ENCODE peak calls at places on chromosomes 16 and 17, in five cellular contexts. One of them, this sample, is unnamed.

GRCh38 chr16:57859331-57859730 is 57.0 kb upstream of the KIFC3 start:
- DNase-seq in HAP-1: peak
- DNase-seq in CD4-positive, alpha-beta T cell: no peak
- DNase-seq in T-helper 2 cell: no peak
- DNase-seq in anterior cingulate cortex: no peak
- DNase-seq in this sample: no peak

GRCh38 chr16:14957576-14958322 is 17.1 kb upstream of the PDXDC1 start:
- DNase-seq in HAP-1: no peak
- DNase-seq in CD4-positive, alpha-beta T cell: no peak
- DNase-seq in T-helper 2 cell: no peak
- DNase-seq in anterior cingulate cortex: no peak
- DNase-seq in this sample: no peak

GRCh38 chr16:11499295-11500089 is 87.2 kb downstream of the LITAF start:
- DNase-seq in HAP-1: no peak
- DNase-seq in CD4-positive, alpha-beta T cell: no peak
- DNase-seq in T-helper 2 cell: no peak
- DNase-seq in anterior cingulate cortex: no peak
- DNase-seq in this sample: no peak

GRCh38 chr17:79815836-79816371 is 19.0 kb upstream of the CBX8 start:
- DNase-seq in HAP-1: no peak
- DNase-seq in CD4-positive, alpha-beta T cell: no peak
- DNase-seq in T-helper 2 cell: no peak
- DNase-seq in anterior cingulate cortex: no peak
- DNase-seq in this sample: no peak

GRCh38 chr16:10871157-10871991 is 5.6 kb upstream of the CIITA start:
- DNase-seq in HAP-1: no peak
- DNase-seq in CD4-positive, alpha-beta T cell: no peak
- DNase-seq in T-helper 2 cell: no peak
- DNase-seq in anterior cingulate cortex: no peak
- DNase-seq in this sample: no peak

GRCh38 chr17:75344664-75345063 is 55.4 kb upstream of the SLC25A19 start:
- DNase-seq in HAP-1: peak
- DNase-seq in CD4-positive, alpha-beta T cell: peak
- DNase-seq in T-helper 2 cell: no peak
- DNase-seq in anterior cingulate cortex: no peak
- DNase-seq in this sample: no peak

GRCh38 chr16:57528499-57529323 is 7.7 kb downstream of the CCDC102A start:
- DNase-seq in HAP-1: no peak
- DNase-seq in CD4-positive, alpha-beta T cell: no peak
- DNase-seq in T-helper 2 cell: no peak
- DNase-seq in anterior cingulate cortex: no peak
- DNase-seq in this sample: no peak

GRCh38 chr16:80058236-80058635 is 457.7 kb upstream of the MAF start:
- DNase-seq in HAP-1: no peak
- DNase-seq in CD4-positive, alpha-beta T cell: no peak
- DNase-seq in T-helper 2 cell: no peak
- DNase-seq in anterior cingulate cortex: no peak
- DNase-seq in this sample: no peak